ENCODE peak calls at places on chromosomes 1 and 21, in four cellular contexts. One of them, this sample, is unnamed.
A peak's percentile ranks its signal among the peaks of the same experiment; 100 is the strongest.

GRCh38 chr1:247295746-247296145 is 35.9 kb downstream of the ZNF496 start:
- DNase-seq in GM03348: no peak
- DNase-seq in NCI-H748 treated with DMSO at 0.1 percent for 48 hours: no peak
- DNase-seq in T-helper 2 cell: no peak
- DNase-seq in this sample: no peak

GRCh38 chr1:202806845-202807366 is 1.3 kb downstream of the KDM5B start:
- DNase-seq in GM03348: no peak
- DNase-seq in NCI-H748 treated with DMSO at 0.1 percent for 48 hours: no peak
- DNase-seq in T-helper 2 cell: peak; percentile 32
- DNase-seq in this sample: no peak

GRCh38 chr1:109502368-109502851 is 7.1 kb downstream of the AMIGO1 start:
- DNase-seq in GM03348: no peak
- DNase-seq in NCI-H748 treated with DMSO at 0.1 percent for 48 hours: no peak
- DNase-seq in T-helper 2 cell: peak; percentile 70
- DNase-seq in this sample: no peak

GRCh38 chr1:10057744-10058294 is 25.1 kb downstream of the UBE4B start:
- DNase-seq in GM03348: no peak
- DNase-seq in NCI-H748 treated with DMSO at 0.1 percent for 48 hours: no peak
- DNase-seq in T-helper 2 cell: no peak
- DNase-seq in this sample: no peak

GRCh38 chr1:3060601-3061551 is 8.1 kb upstream of the PRDM16 start:
- DNase-seq in GM03348: no peak
- DNase-seq in NCI-H748 treated with DMSO at 0.1 percent for 48 hours: no peak
- DNase-seq in T-helper 2 cell: no peak
- DNase-seq in this sample: no peak

GRCh38 chr1:160768295-160768657 is 27.7 kb upstream of the LY9 start:
- DNase-seq in GM03348: no peak
- DNase-seq in NCI-H748 treated with DMSO at 0.1 percent for 48 hours: no peak
- DNase-seq in T-helper 2 cell: peak; percentile 92
- DNase-seq in this sample: peak; percentile 72

GRCh38 chr1:31843506-31843905 is 27.7 kb upstream of the SPOCD1 start:
- DNase-seq in GM03348: peak; percentile 92
- DNase-seq in NCI-H748 treated with DMSO at 0.1 percent for 48 hours: no peak
- DNase-seq in T-helper 2 cell: no peak
- DNase-seq in this sample: no peak

GRCh38 chr1:217953922-217954321 is 322.8 kb downstream of the SPATA17 start:
- DNase-seq in GM03348: no peak
- DNase-seq in NCI-H748 treated with DMSO at 0.1 percent for 48 hours: no peak
- DNase-seq in T-helper 2 cell: no peak
- DNase-seq in this sample: no peak

GRCh38 chr21:22490044-22490443 is 1491.8 kb downstream of the NCAM2 start:
- DNase-seq in GM03348: no peak
- DNase-seq in NCI-H748 treated with DMSO at 0.1 percent for 48 hours: no peak
- DNase-seq in T-helper 2 cell: no peak
- DNase-seq in this sample: no peak

GRCh38 chr1:173863224-173864151 is 4.3 kb downstream of the GAS5 start:
- DNase-seq in GM03348: no peak
- DNase-seq in NCI-H748 treated with DMSO at 0.1 percent for 48 hours: no peak
- DNase-seq in T-helper 2 cell: no peak
- DNase-seq in this sample: no peak

GRCh38 chr21:25999935-26000582 is 170.5 kb downstream of the APP start:
- DNase-seq in GM03348: no peak
- DNase-seq in NCI-H748 treated with DMSO at 0.1 percent for 48 hours: no peak
- DNase-seq in T-helper 2 cell: peak; percentile 89
- DNase-seq in this sample: no peak

GRCh38 chr1:19260211-19261138 is 8.9 kb downstream of the MRTO4 start:
- DNase-seq in GM03348: peak; percentile 91
- DNase-seq in NCI-H748 treated with DMSO at 0.1 percent for 48 hours: no peak
- DNase-seq in T-helper 2 cell: no peak
- DNase-seq in this sample: no peak

GRCh38 chr1:180173952-180174351 is 19.3 kb downstream of the QSOX1 start:
- DNase-seq in GM03348: peak; percentile 79
- DNase-seq in NCI-H748 treated with DMSO at 0.1 percent for 48 hours: no peak
- DNase-seq in T-helper 2 cell: no peak
- DNase-seq in this sample: no peak

GRCh38 chr1:74679811-74680210 is 6.2 kb upstream of the ERICH3 start:
- DNase-seq in GM03348: no peak
- DNase-seq in NCI-H748 treated with DMSO at 0.1 percent for 48 hours: no peak
- DNase-seq in T-helper 2 cell: no peak
- DNase-seq in this sample: no peak

GRCh38 chr1:940121-941026 is 16.7 kb downstream of the SAMD11 start:
- DNase-seq in GM03348: peak; percentile 82
- DNase-seq in NCI-H748 treated with DMSO at 0.1 percent for 48 hours: peak; percentile 52
- DNase-seq in T-helper 2 cell: no peak
- DNase-seq in this sample: no peak

GRCh38 chr1:66764994-66765578 is 12.8 kb downstream of the DYNLT5 start:
- DNase-seq in GM03348: peak; percentile 62
- DNase-seq in NCI-H748 treated with DMSO at 0.1 percent for 48 hours: peak; percentile 44
- DNase-seq in T-helper 2 cell: peak; percentile 67
- DNase-seq in this sample: peak; percentile 41

GRCh38 chr1:97451422-97451821 is 469.4 kb downstream of the DPYD start:
- DNase-seq in GM03348: no peak
- DNase-seq in NCI-H748 treated with DMSO at 0.1 percent for 48 hours: no peak
- DNase-seq in T-helper 2 cell: no peak
- DNase-seq in this sample: no peak

GRCh38 chr21:26842300-26842699 is 2.9 kb downstream of the ADAMTS1 start:
- DNase-seq in GM03348: peak; percentile 25
- DNase-seq in NCI-H748 treated with DMSO at 0.1 percent for 48 hours: no peak
- DNase-seq in T-helper 2 cell: no peak
- DNase-seq in this sample: no peak

GRCh38 chr21:37412603-37413360 is 46.2 kb downstream of the DYRK1A start:
- DNase-seq in GM03348: peak; percentile 66
- DNase-seq in NCI-H748 treated with DMSO at 0.1 percent for 48 hours: no peak
- DNase-seq in T-helper 2 cell: no peak
- DNase-seq in this sample: no peak

GRCh38 chr1:11674488-11674887 is 6.5 kb downstream of the MAD2L2 start:
- DNase-seq in GM03348: no peak
- DNase-seq in NCI-H748 treated with DMSO at 0.1 percent for 48 hours: no peak
- DNase-seq in T-helper 2 cell: no peak
- DNase-seq in this sample: no peak

GRCh38 chr1:196976278-196976677 is 1.1 kb upstream of the CFHR5 start:
- DNase-seq in GM03348: no peak
- DNase-seq in NCI-H748 treated with DMSO at 0.1 percent for 48 hours: no peak
- DNase-seq in T-helper 2 cell: no peak
- DNase-seq in this sample: no peak

GRCh38 chr1:178417858-178418257 is 78.9 kb downstream of the CLEC20A start:
- DNase-seq in GM03348: peak; percentile 31
- DNase-seq in NCI-H748 treated with DMSO at 0.1 percent for 48 hours: no peak
- DNase-seq in T-helper 2 cell: no peak
- DNase-seq in this sample: no peak

GRCh38 chr21:35450830-35451229 is 401.7 kb upstream of the RUNX1 start:
- DNase-seq in GM03348: no peak
- DNase-seq in NCI-H748 treated with DMSO at 0.1 percent for 48 hours: no peak
- DNase-seq in T-helper 2 cell: no peak
- DNase-seq in this sample: no peak

GRCh38 chr1:228094432-228095016 is 8.6 kb downstream of the C1orf35 start:
- DNase-seq in GM03348: no peak
- DNase-seq in NCI-H748 treated with DMSO at 0.1 percent for 48 hours: no peak
- DNase-seq in T-helper 2 cell: no peak
- DNase-seq in this sample: no peak

GRCh38 chr1:206075786-206076725 is 23.1 kb downstream of the RHEX start:
- DNase-seq in GM03348: peak; percentile 17
- DNase-seq in NCI-H748 treated with DMSO at 0.1 percent for 48 hours: no peak
- DNase-seq in T-helper 2 cell: no peak
- DNase-seq in this sample: no peak

GRCh38 chr1:246727594-246727993 is 3.4 kb downstream of the SCCPDH start:
- DNase-seq in GM03348: no peak
- DNase-seq in NCI-H748 treated with DMSO at 0.1 percent for 48 hours: no peak
- DNase-seq in T-helper 2 cell: no peak
- DNase-seq in this sample: no peak

GRCh38 chr1:192966073-192966472 is 93.1 kb downstream of the UCHL5 start:
- DNase-seq in GM03348: no peak
- DNase-seq in NCI-H748 treated with DMSO at 0.1 percent for 48 hours: no peak
- DNase-seq in T-helper 2 cell: no peak
- DNase-seq in this sample: no peak

GRCh38 chr1:157963713-157964112 is 29.7 kb upstream of the KIRREL1 start:
- DNase-seq in GM03348: peak; percentile 85
- DNase-seq in NCI-H748 treated with DMSO at 0.1 percent for 48 hours: peak; percentile 1
- DNase-seq in T-helper 2 cell: peak; percentile 46
- DNase-seq in this sample: peak; percentile 66

GRCh38 chr1:116824631-116825399 is 70.6 kb downstream of the CD2 start:
- DNase-seq in GM03348: no peak
- DNase-seq in NCI-H748 treated with DMSO at 0.1 percent for 48 hours: no peak
- DNase-seq in T-helper 2 cell: no peak
- DNase-seq in this sample: no peak

GRCh38 chr1:10724948-10725852 is 71.2 kb downstream of the CASZ1 start:
- DNase-seq in GM03348: peak; percentile 93
- DNase-seq in NCI-H748 treated with DMSO at 0.1 percent for 48 hours: no peak
- DNase-seq in T-helper 2 cell: no peak
- DNase-seq in this sample: no peak

GRCh38 chr1:55443175-55443933 is 228.2 kb upstream of the USP24 start:
- DNase-seq in GM03348: peak; percentile 91
- DNase-seq in NCI-H748 treated with DMSO at 0.1 percent for 48 hours: no peak
- DNase-seq in T-helper 2 cell: no peak
- DNase-seq in this sample: no peak

GRCh38 chr1:64004451-64004850 is 199.0 kb upstream of the UBE2U start:
- DNase-seq in GM03348: no peak
- DNase-seq in NCI-H748 treated with DMSO at 0.1 percent for 48 hours: no peak
- DNase-seq in T-helper 2 cell: no peak
- DNase-seq in this sample: no peak

GRCh38 chr1:25148673-25149300 is 83.5 kb downstream of the SYF2 start:
- DNase-seq in GM03348: no peak
- DNase-seq in NCI-H748 treated with DMSO at 0.1 percent for 48 hours: no peak
- DNase-seq in T-helper 2 cell: peak; percentile 54
- DNase-seq in this sample: peak; percentile 20

GRCh38 chr1:199857516-199857915 is 170.0 kb upstream of the NR5A2 start:
- DNase-seq in GM03348: no peak
- DNase-seq in NCI-H748 treated with DMSO at 0.1 percent for 48 hours: no peak
- DNase-seq in T-helper 2 cell: no peak
- DNase-seq in this sample: no peak

GRCh38 chr1:231274119-231274825 is 33.3 kb downstream of the GNPAT start:
- DNase-seq in GM03348: no peak
- DNase-seq in NCI-H748 treated with DMSO at 0.1 percent for 48 hours: no peak
- DNase-seq in T-helper 2 cell: peak; percentile 38
- DNase-seq in this sample: no peak

GRCh38 chr1:61428146-61428545 is 296.8 kb downstream of the TM2D1 start:
- DNase-seq in GM03348: peak; percentile 55
- DNase-seq in NCI-H748 treated with DMSO at 0.1 percent for 48 hours: no peak
- DNase-seq in T-helper 2 cell: no peak
- DNase-seq in this sample: no peak

GRCh38 chr1:205243355-205244191 is 15.8 kb downstream of the TMCC2 start:
- DNase-seq in GM03348: no peak
- DNase-seq in NCI-H748 treated with DMSO at 0.1 percent for 48 hours: no peak
- DNase-seq in T-helper 2 cell: no peak
- DNase-seq in this sample: no peak

GRCh38 chr21:32603131-32603530 is 9.0 kb downstream of the CFAP298 start:
- DNase-seq in GM03348: no peak
- DNase-seq in NCI-H748 treated with DMSO at 0.1 percent for 48 hours: no peak
- DNase-seq in T-helper 2 cell: no peak
- DNase-seq in this sample: no peak